ENCODE peak calls at places on chromosome 13, in nine cellular contexts. V is fibroblast of lung, J is IMR-90, D is thoracic aorta, B is uterus, S is psoas muscle, X is breast epithelium, H is ovary, G is BE2C. I is an unnamed sample. For H3K4me1, the result is how much of the 10 kb centered on the place peaks cover.

GRCh38 chr13:27975579-27976361 is 6.7 kb upstream of the CDX2 start:
- DNase-seq in S (no peak), V (no peak), X (no peak), B (no peak), H (no peak), D (no peak), J (no peak), G (no peak), I (no peak)

GRCh38 chr13:20773194-20774080 is at the start of gene EEF1AKMT1:
- DNase-seq in J (peak), D (peak), G (peak), V (peak), B (peak), X (peak), H (peak), S (peak), I (peak)

GRCh38 chr13:111049791-111050538 is 65.1 kb upstream of the ARHGEF7 start:
- DNase-seq in H (peak), S (peak), D (no peak), X (no peak), V (no peak), J (no peak), B (peak), G (no peak), I (no peak)

GRCh38 chr13:47723898-47724297 is 277.2 kb downstream of the SUCLA2 start:
- DNase-seq in D (no peak), S (no peak), G (no peak), J (no peak), B (no peak), X (no peak), V (no peak), H (no peak), I (no peak)

GRCh38 chr13:30835442-30835841 is 70.6 kb upstream of the MEDAG start:
- DNase-seq in J (peak), V (no peak), B (no peak), H (peak), X (no peak), D (no peak), G (no peak), S (no peak), I (no peak)

GRCh38 chr13:108026671-108027410 is 188.5 kb downstream of the LIG4 start:
- DNase-seq in V (no peak), D (no peak), G (no peak), X (no peak), H (no peak), S (no peak), B (no peak), J (no peak), I (no peak)

GRCh38 chr13:22062478-22063205 is 391.8 kb downstream of the FGF9 start:
- DNase-seq in G (no peak), S (no peak), H (no peak), J (peak), X (no peak), B (no peak), D (no peak), V (no peak), I (no peak)

GRCh38 chr13:85503797-85504196 is 295.4 kb downstream of the SLITRK6 start:
- DNase-seq in D (no peak), B (no peak), G (no peak), H (no peak), V (peak), S (no peak), J (peak), X (no peak), I (no peak)

GRCh38 chr13:20719783-20720182 is 16.3 kb downstream of the IL17D start:
- DNase-seq in S (no peak), V (no peak), D (no peak), J (no peak), G (no peak), X (no peak), H (no peak), B (no peak), I (no peak)

GRCh38 chr13:70170689-70171088 is 62.4 kb upstream of the KLHL1 start:
- DNase-seq in H (no peak), J (no peak), V (no peak), X (no peak), B (no peak), G (no peak), S (no peak), D (no peak), I (no peak)

GRCh38 chr13:33409673-33410072 is 124.1 kb upstream of the STARD13 start:
- DNase-seq in X (no peak), D (no peak), J (no peak), G (no peak), H (no peak), V (no peak), B (no peak), S (no peak), I (no peak)

GRCh38 chr13:32984857-32985626 is 31.2 kb upstream of the KL start:
- DNase-seq in S (no peak), B (no peak), V (peak), D (no peak), X (peak), J (peak), G (no peak), H (no peak), I (no peak)

GRCh38 chr13:77528834-77529500 is 6.5 kb upstream of the SCEL start:
- DNase-seq in B (no peak), G (no peak), V (no peak), D (no peak), J (no peak), X (no peak), H (no peak), S (no peak), I (no peak)

GRCh38 chr13:37132211-37132610 is 26.7 kb upstream of the CSNK1A1L start:
- DNase-seq in D (no peak), V (peak), G (no peak), S (no peak), J (no peak), X (no peak), B (no peak), H (no peak), I (no peak)

GRCh38 chr13:101829484-101829883 is 377.0 kb downstream of the ITGBL1 start:
- DNase-seq in B (no peak), S (no peak), H (no peak), X (no peak), D (no peak), G (no peak), V (no peak), J (no peak), I (no peak)

GRCh38 chr13:70703755-70704154 is 595.5 kb upstream of the KLHL1 start:
- DNase-seq in G (no peak), X (no peak), V (peak), D (no peak), B (no peak), S (no peak), J (no peak), H (no peak), I (no peak)

GRCh38 chr13:70310720-70311119 is 202.5 kb upstream of the KLHL1 start:
- DNase-seq in S (no peak), X (no peak), H (no peak), G (peak), D (no peak), V (peak), B (no peak), J (no peak), I (no peak)

GRCh38 chr13:23743269-23743668 is 145.9 kb downstream of the MIPEP start:
- DNase-seq in S (no peak), H (no peak), J (no peak), V (no peak), G (no peak), D (no peak), X (no peak), B (no peak), I (no peak)

GRCh38 chr13:61151062-61151461 is 264.6 kb downstream of the PCDH20 start:
- DNase-seq in J (no peak), G (no peak), D (no peak), H (no peak), S (no peak), B (no peak), V (no peak), X (no peak), I (no peak)

GRCh38 chr13:30148171-30148754 is 159.1 kb downstream of the KATNAL1 start:
- DNase-seq in G (no peak), B (no peak), J (no peak), S (no peak), H (no peak), V (no peak), D (no peak), X (no peak), I (no peak)

GRCh38 chr13:33349996-33350826 is 64.7 kb upstream of the STARD13 start:
- DNase-seq in G (peak), D (no peak), B (peak), J (peak), X (no peak), S (peak), V (peak), H (peak), I (no peak)

GRCh38 chr13:55569514-55569913 is 1571.2 kb upstream of the PRR20A start:
- DNase-seq in S (no peak), J (no peak), X (no peak), G (no peak), V (no peak), D (no peak), H (no peak), B (no peak), I (no peak)

GRCh38 chr13:29754486-29754806 is 96.0 kb downstream of the UBL3 start:
- DNase-seq in S (no peak), X (no peak), H (no peak), V (peak), J (peak), B (no peak), D (no peak), G (peak), I (no peak)

GRCh38 chr13:72886272-72887062 is 104.5 kb downstream of the PIBF1 start:
- DNase-seq in J (peak), S (no peak), D (no peak), H (no peak), V (peak), G (no peak), B (no peak), X (no peak), I (no peak)

GRCh38 chr13:21637296-21637695 is 33.3 kb upstream of the MICU2 start:
- DNase-seq in G (no peak), X (no peak), J (peak), D (no peak), V (peak), B (no peak), H (peak), S (no peak), I (peak)

GRCh38 chr13:111625526-111626315 is 305.3 kb downstream of the TEX29 start:
- DNase-seq in D (no peak), H (no peak), S (no peak), V (no peak), J (no peak), B (no peak), X (no peak), G (no peak), I (no peak)

GRCh38 chr13:51619614-51620013 is 35.4 kb downstream of the WDFY2 start:
- DNase-seq in J (peak), H (no peak), X (no peak), G (no peak), V (peak), B (no peak), D (no peak), S (no peak), I (no peak)
- H3K4me1 ChIP-seq in J (under half), H (under half), X (under half), G (under half), V (under half), B (under half), D (half or more), S (under half), I (under half)

GRCh38 chr13:98220188-98220765 is 43.2 kb upstream of the RNF113B start:
- DNase-seq in G (no peak), D (no peak), J (no peak), B (no peak), H (peak), V (peak), X (no peak), S (no peak), I (no peak)
- H3K4me1 ChIP-seq in G (under half), D (under half), J (under half), B (under half), H (under half), V (under half), X (under half), S (under half), I (under half)

GRCh38 chr13:112852392-112852791 is 116.6 kb upstream of the MCF2L start:
- DNase-seq in V (no peak), S (no peak), D (no peak), H (no peak), G (no peak), X (no peak), B (no peak), J (no peak), I (no peak)
- H3K4me1 ChIP-seq in V (under half), S (under half), D (under half), H (under half), G (under half), X (under half), B (under half), J (under half), I (under half)

GRCh38 chr13:42276683-42277082 is 4.7 kb downstream of the AKAP11 start:
- DNase-seq in S (no peak), X (no peak), G (no peak), D (no peak), V (no peak), B (no peak), H (no peak), J (no peak), I (no peak)
- H3K4me1 ChIP-seq in S (under half), X (under half), G (under half), D (under half), V (under half), B (under half), H (under half), J (under half), I (under half)

GRCh38 chr13:106355866-106356265 is 179.6 kb downstream of the EFNB2 start:
- DNase-seq in D (no peak), V (no peak), H (no peak), X (no peak), J (no peak), G (no peak), S (no peak), B (no peak), I (no peak)

GRCh38 chr13:106349080-106349841 is 186.2 kb downstream of the EFNB2 start:
- DNase-seq in J (peak), D (no peak), X (no peak), V (peak), S (no peak), H (no peak), B (no peak), G (peak), I (no peak)

GRCh38 chr13:106350208-106350607 is 185.3 kb downstream of the EFNB2 start:
- DNase-seq in G (no peak), H (no peak), X (no peak), S (no peak), V (no peak), B (no peak), J (no peak), D (no peak), I (no peak)

GRCh38 chr13:106354961-106355360 is 180.5 kb downstream of the EFNB2 start:
- DNase-seq in S (no peak), X (no peak), V (no peak), G (no peak), B (no peak), J (no peak), H (no peak), D (no peak), I (no peak)

DNA sequence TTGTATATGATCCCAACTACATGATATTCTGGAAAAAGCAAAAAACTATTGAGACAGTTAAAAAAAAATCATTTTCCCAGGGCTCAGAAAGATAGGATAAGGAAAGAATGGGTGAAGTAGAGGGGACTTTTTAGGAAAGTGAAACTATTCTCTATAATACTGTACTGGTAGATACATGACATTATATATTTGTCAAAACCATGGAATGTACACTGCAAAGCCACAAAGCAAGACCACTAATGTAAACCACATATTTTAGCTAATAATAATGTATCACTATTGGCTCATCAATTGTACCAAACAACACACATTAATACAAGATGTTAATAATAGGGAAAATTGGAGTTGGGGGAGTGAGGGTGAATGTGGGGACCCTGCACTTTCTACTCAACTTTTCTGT is 182.6 kb downstream of the EFNB2 start:
- DNase-seq in J (peak), V (peak), B (no peak), X (no peak), H (no peak), G (no peak), S (no peak), D (no peak), I (no peak)
- H3K4me1 ChIP-seq in J (under half), V (under half), B (under half), X (under half), H (under half), G (under half), S (under half), D (under half), I (under half)